ENCODE peak calls at places on chromosomes 12 and 14, in five cellular contexts. W, L, Q, R and E are unnamed samples.

GRCh38 chr12:94151577-94151976 is 3.2 kb downstream of the PLXNC1 start:
- DNase-seq in W (no peak), L (no peak), Q (no peak), R (no peak), E (no peak)

GRCh38 chr12:109092484-109093021 is 719 bp downstream of the ALKBH2 start:
- DNase-seq in W (no peak), L (no peak), Q (no peak), R (no peak), E (no peak)

GRCh38 chr12:55647027-55647426 is 10.3 kb downstream of the OR10P1 start:
- DNase-seq in W (no peak), L (no peak), Q (no peak), R (no peak), E (no peak)

GRCh38 chr14:70571139-70571538 is 29.3 kb downstream of the MED6 start:
- DNase-seq in W (no peak), L (no peak), Q (no peak), R (no peak), E (no peak)

GRCh38 chr12:42744539-42745156 is 155.1 kb upstream of the PRICKLE1 start:
- DNase-seq in W (no peak), L (peak), Q (peak), R (no peak), E (no peak)

GRCh38 chr14:90781344-90781761 is 34.9 kb downstream of the TTC7B start:
- DNase-seq in W (no peak), L (peak), Q (peak), R (no peak), E (no peak)

GRCh38 chr12:11863478-11863906 is 207.2 kb upstream of the BCL2L14 start:
- DNase-seq in W (no peak), L (no peak), Q (peak), R (no peak), E (peak)

GRCh38 chr12:53065470-53065869 is 13.7 kb downstream of the SPRYD3 start:
- DNase-seq in W (no peak), L (no peak), Q (peak), R (no peak), E (peak)

GRCh38 chr12:14207946-14208612 is 157.4 kb upstream of the ATF7IP start:
- DNase-seq in W (no peak), L (no peak), Q (no peak), R (no peak), E (no peak)

GRCh38 chr12:72815421-72815820 is 543.3 kb downstream of the TRHDE start:
- DNase-seq in W (no peak), L (no peak), Q (no peak), R (no peak), E (no peak)

GRCh38 chr14:91654836-91655235 is 77.0 kb downstream of the CATSPERB start:
- DNase-seq in W (no peak), L (no peak), Q (no peak), R (no peak), E (no peak)

GRCh38 chr14:105702275-105702817 is 176.0 kb downstream of the TMEM121 start:
- DNase-seq in W (no peak), L (no peak), Q (no peak), R (no peak), E (peak)

GRCh38 chr14:104341532-104342434 is 203.4 kb downstream of the KIF26A start:
- DNase-seq in W (no peak), L (no peak), Q (no peak), R (no peak), E (peak)

GRCh38 chr12:88805692-88806091 is 225.4 kb upstream of the KITLG start:
- DNase-seq in W (no peak), L (no peak), Q (no peak), R (no peak), E (no peak)

GRCh38 chr14:103522649-103523582 is at the start of gene CKB:
- DNase-seq in W (no peak), L (no peak), Q (peak), R (peak), E (peak)

GRCh38 chr12:6554168-6554989 is 1.5 kb downstream of the IFFO1 start:
- DNase-seq in W (peak), L (no peak), Q (peak), R (peak), E (peak)

GRCh38 chr14:75333523-75334190 is 55.0 kb downstream of the FOS start:
- DNase-seq in W (no peak), L (no peak), Q (no peak), R (no peak), E (peak)

GRCh38 chr12:50614167-50614762 is 109.5 kb downstream of the DIP2B start:
- DNase-seq in W (no peak), L (no peak), Q (no peak), R (no peak), E (no peak)

GRCh38 chr14:65958664-65959562 is 527.3 kb upstream of the CCDC196 start:
- DNase-seq in W (no peak), L (no peak), Q (peak), R (no peak), E (no peak)

GRCh38 chr14:57277062-57277461 is 8.3 kb downstream of the AP5M1 start:
- DNase-seq in W (no peak), L (no peak), Q (no peak), R (no peak), E (no peak)

GRCh38 chr12:19052689-19053088 is 76.8 kb upstream of the PLEKHA5 start:
- DNase-seq in W (no peak), L (no peak), Q (no peak), R (no peak), E (no peak)

GRCh38 chr12:109716512-109717389 is 3.1 kb downstream of the FAM222A start:
- DNase-seq in W (no peak), L (peak), Q (peak), R (peak), E (peak)

GRCh38 chr12:118543651-118544050 is 167.3 kb downstream of the SUDS3 start:
- DNase-seq in W (no peak), L (no peak), Q (no peak), R (no peak), E (no peak)

GRCh38 chr14:74852922-74853530 is 22.9 kb downstream of the PROX2 start:
- DNase-seq in W (no peak), L (peak), Q (peak), R (no peak), E (no peak)